ENCODE peak calls at places on chromosomes 16 and 17, in ten cellular contexts. One of them, this sample, is unnamed.
A peak's percentile ranks its signal among the peaks of the same experiment; 100 is the strongest.

GRCh38 chr17:65477600-65477999 is 83.8 kb downstream of the AXIN2 start:
- DNase-seq in CD8-positive, alpha-beta T cell: no peak
- DNase-seq in AG04450: no peak
- DNase-seq in GM12865: no peak
- DNase-seq in lung: no peak
- DNase-seq in Panc1: no peak
- DNase-seq in cardiac muscle cell: no peak
- DNase-seq in endodermal cell: no peak
- DNase-seq in PC-3: no peak
- DNase-seq in OCI-LY7: no peak
- DNase-seq in this sample: no peak

GRCh38 chr17:48541574-48542113 is 3.3 kb downstream of the HOXB2 start:
- DNase-seq in cardiac muscle cell: peak; percentile 85
- DNase-seq in OCI-LY7: no peak
- DNase-seq in endodermal cell: peak; percentile 79
- DNase-seq in AG04450: no peak
- DNase-seq in GM12865: no peak
- DNase-seq in Panc1: no peak
- DNase-seq in CD8-positive, alpha-beta T cell: peak; percentile 72
- DNase-seq in PC-3: no peak
- DNase-seq in lung: no peak
- DNase-seq in this sample: no peak

GRCh38 chr16:81526935-81527334 is 82.3 kb downstream of the CMIP start:
- DNase-seq in AG04450: no peak
- DNase-seq in CD8-positive, alpha-beta T cell: peak; percentile 63
- DNase-seq in lung: peak; percentile 55
- DNase-seq in GM12865: no peak
- DNase-seq in Panc1: no peak
- DNase-seq in PC-3: no peak
- DNase-seq in OCI-LY7: no peak
- DNase-seq in endodermal cell: no peak
- DNase-seq in cardiac muscle cell: peak; percentile 76
- DNase-seq in this sample: no peak

GRCh38 chr16:58501242-58502131 is 1.5 kb downstream of the NDRG4 start:
- DNase-seq in endodermal cell: peak; percentile 95
- DNase-seq in AG04450: no peak
- DNase-seq in OCI-LY7: peak; percentile 62
- DNase-seq in lung: no peak
- DNase-seq in cardiac muscle cell: no peak
- DNase-seq in Panc1: no peak
- DNase-seq in CD8-positive, alpha-beta T cell: no peak
- DNase-seq in PC-3: no peak
- DNase-seq in GM12865: peak; percentile 40
- DNase-seq in this sample: no peak

GRCh38 chr16:50804290-50804907 is 62.5 kb downstream of the CYLD start:
- DNase-seq in cardiac muscle cell: no peak
- DNase-seq in endodermal cell: no peak
- DNase-seq in Panc1: no peak
- DNase-seq in GM12865: no peak
- DNase-seq in AG04450: no peak
- DNase-seq in PC-3: no peak
- DNase-seq in lung: no peak
- DNase-seq in OCI-LY7: no peak
- DNase-seq in CD8-positive, alpha-beta T cell: no peak
- DNase-seq in this sample: no peak

GRCh38 chr17:82103588-82104451 is 5.8 kb upstream of the FASN start:
- DNase-seq in PC-3: peak; percentile 60
- DNase-seq in Panc1: no peak
- DNase-seq in endodermal cell: peak; percentile 89
- DNase-seq in GM12865: no peak
- DNase-seq in AG04450: no peak
- DNase-seq in OCI-LY7: peak; percentile 23
- DNase-seq in lung: peak; percentile 77
- DNase-seq in CD8-positive, alpha-beta T cell: no peak
- DNase-seq in cardiac muscle cell: peak; percentile 38
- DNase-seq in this sample: no peak

GRCh38 chr17:32494621-32495346 is 8.0 kb downstream of the CDK5R1 start:
- DNase-seq in cardiac muscle cell: no peak
- DNase-seq in GM12865: no peak
- DNase-seq in endodermal cell: no peak
- DNase-seq in PC-3: no peak
- DNase-seq in AG04450: no peak
- DNase-seq in Panc1: no peak
- DNase-seq in CD8-positive, alpha-beta T cell: no peak
- DNase-seq in OCI-LY7: no peak
- DNase-seq in lung: no peak
- DNase-seq in this sample: no peak

GRCh38 chr17:14741516-14741915 is 440.6 kb downstream of the HS3ST3B1 start:
- DNase-seq in AG04450: no peak
- DNase-seq in endodermal cell: peak; percentile 39
- DNase-seq in lung: no peak
- DNase-seq in PC-3: peak; percentile 40
- DNase-seq in Panc1: no peak
- DNase-seq in cardiac muscle cell: peak; percentile 29
- DNase-seq in OCI-LY7: no peak
- DNase-seq in GM12865: no peak
- DNase-seq in CD8-positive, alpha-beta T cell: no peak
- DNase-seq in this sample: no peak

GRCh38 chr17:77419547-77420475 is 279.0 kb downstream of the SEC14L1 start:
- DNase-seq in lung: no peak
- DNase-seq in endodermal cell: peak; percentile 96
- DNase-seq in GM12865: no peak
- DNase-seq in cardiac muscle cell: no peak
- DNase-seq in AG04450: no peak
- DNase-seq in OCI-LY7: peak; percentile 26
- DNase-seq in PC-3: peak; percentile 57
- DNase-seq in CD8-positive, alpha-beta T cell: no peak
- DNase-seq in Panc1: no peak
- DNase-seq in this sample: no peak

GRCh38 chr16:47967374-47967773 is 188.4 kb downstream of the ABCC12 start:
- DNase-seq in Panc1: no peak
- DNase-seq in endodermal cell: no peak
- DNase-seq in AG04450: no peak
- DNase-seq in OCI-LY7: no peak
- DNase-seq in cardiac muscle cell: no peak
- DNase-seq in CD8-positive, alpha-beta T cell: no peak
- DNase-seq in GM12865: no peak
- DNase-seq in PC-3: no peak
- DNase-seq in lung: no peak
- DNase-seq in this sample: no peak

GRCh38 chr16:47971225-47971624 is 184.6 kb downstream of the ABCC12 start:
- DNase-seq in GM12865: no peak
- DNase-seq in Panc1: no peak
- DNase-seq in cardiac muscle cell: no peak
- DNase-seq in PC-3: no peak
- DNase-seq in lung: no peak
- DNase-seq in endodermal cell: no peak
- DNase-seq in OCI-LY7: no peak
- DNase-seq in CD8-positive, alpha-beta T cell: no peak
- DNase-seq in AG04450: no peak
- DNase-seq in this sample: no peak

GRCh38 chr16:47973552-47973951 is 182.2 kb downstream of the ABCC12 start:
- DNase-seq in PC-3: no peak
- DNase-seq in CD8-positive, alpha-beta T cell: no peak
- DNase-seq in GM12865: no peak
- DNase-seq in OCI-LY7: no peak
- DNase-seq in Panc1: no peak
- DNase-seq in lung: no peak
- DNase-seq in cardiac muscle cell: no peak
- DNase-seq in endodermal cell: no peak
- DNase-seq in AG04450: no peak
- DNase-seq in this sample: no peak

GRCh38 chr16:47972246-47972985 is 183.4 kb downstream of the ABCC12 start:
- DNase-seq in CD8-positive, alpha-beta T cell: no peak
- DNase-seq in cardiac muscle cell: no peak
- DNase-seq in AG04450: no peak
- DNase-seq in endodermal cell: no peak
- DNase-seq in lung: no peak
- DNase-seq in GM12865: no peak
- DNase-seq in PC-3: no peak
- DNase-seq in OCI-LY7: no peak
- DNase-seq in Panc1: no peak
- DNase-seq in this sample: no peak

DNA sequence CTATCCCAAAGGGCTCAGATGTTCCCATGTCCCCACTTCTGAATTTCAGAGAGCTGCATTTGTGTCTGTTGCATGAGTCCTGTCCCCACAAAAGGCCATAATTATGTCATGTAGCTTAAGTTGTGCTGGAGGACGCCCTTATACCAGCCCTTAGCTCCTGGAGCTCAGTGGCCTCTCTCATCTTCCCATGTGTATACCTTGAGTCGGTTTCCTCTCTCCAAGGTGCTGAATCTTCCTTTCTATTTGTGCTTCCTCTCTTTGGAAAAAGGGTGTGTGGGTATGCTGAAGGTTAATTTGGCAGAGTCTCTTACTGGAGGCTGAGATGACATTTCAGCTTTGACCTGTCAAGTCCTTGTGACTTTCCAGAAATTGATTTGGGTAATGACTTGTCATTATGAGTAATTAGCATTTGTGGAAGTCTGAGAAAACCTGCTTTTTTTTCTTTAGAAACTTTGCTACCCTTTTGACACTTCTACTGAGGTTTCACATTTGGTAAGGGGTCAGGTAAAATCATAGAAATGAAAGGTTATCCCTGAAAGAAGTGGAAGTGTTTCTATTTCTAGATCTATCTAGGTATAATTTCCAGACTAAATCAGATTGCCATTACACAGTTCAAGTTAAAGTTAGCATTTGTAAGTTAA is 185.4 kb downstream of the ABCC12 start:
- DNase-seq in GM12865: peak; percentile 10
- DNase-seq in PC-3: peak; percentile 65
- DNase-seq in lung: no peak
- DNase-seq in endodermal cell: peak; percentile 65
- DNase-seq in Panc1: no peak
- DNase-seq in cardiac muscle cell: peak; percentile 58
- DNase-seq in AG04450: peak; percentile 13
- DNase-seq in CD8-positive, alpha-beta T cell: no peak
- DNase-seq in OCI-LY7: peak; percentile 12
- DNase-seq in this sample: no peak
- TF ChIP-seq CTCF in GM12865: no peak
- TF ChIP-seq CTCF in PC-3: no peak
- TF ChIP-seq CTCF in lung: no peak
- TF ChIP-seq CTCF in endodermal cell: no peak
- TF ChIP-seq CTCF in Panc1: no peak
- TF ChIP-seq CTCF in cardiac muscle cell: no peak
- TF ChIP-seq CTCF in AG04450: no peak
- TF ChIP-seq CTCF in CD8-positive, alpha-beta T cell: no peak
- TF ChIP-seq CTCF in OCI-LY7: no peak
- TF ChIP-seq CTCF in this sample: no peak

DNA sequence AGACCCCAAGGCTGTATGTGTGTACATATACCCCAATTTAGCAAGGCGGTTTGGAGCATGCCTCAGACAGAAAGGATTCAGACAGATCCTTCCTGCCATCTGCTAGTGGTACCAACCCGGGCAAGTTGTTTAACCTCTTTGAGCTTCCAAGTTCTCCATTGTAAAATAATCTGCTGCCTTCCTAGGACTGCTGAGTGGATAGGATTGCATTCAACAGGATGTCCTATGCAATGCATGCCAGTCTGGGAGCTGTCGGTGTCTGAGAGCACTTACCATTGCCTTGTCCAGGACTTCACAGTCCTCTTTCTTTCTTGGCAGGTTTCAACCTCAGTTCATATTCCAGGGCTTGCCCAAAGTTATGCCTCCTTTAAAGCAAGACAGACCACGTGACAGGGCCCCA is 2.0 kb downstream of the CDH13 start:
- DNase-seq in AG04450: no peak
- DNase-seq in CD8-positive, alpha-beta T cell: no peak
- DNase-seq in lung: no peak
- DNase-seq in OCI-LY7: no peak
- DNase-seq in GM12865: no peak
- DNase-seq in Panc1: no peak
- DNase-seq in PC-3: no peak
- DNase-seq in endodermal cell: no peak
- DNase-seq in cardiac muscle cell: no peak
- DNase-seq in this sample: no peak
- H3K4me3 ChIP-seq in AG04450: no peak overlapping the region
- H3K4me3 ChIP-seq in CD8-positive, alpha-beta T cell: no peak overlapping the region
- H3K4me3 ChIP-seq in lung: no peak overlapping the region
- H3K4me3 ChIP-seq in OCI-LY7: no peak overlapping the region
- H3K4me3 ChIP-seq in GM12865: no peak overlapping the region
- H3K4me3 ChIP-seq in Panc1: no peak overlapping the region
- H3K4me3 ChIP-seq in PC-3: no peak overlapping the region
- H3K4me3 ChIP-seq in endodermal cell: peak overlapping the region; percentile 80
- H3K4me3 ChIP-seq in cardiac muscle cell: no peak overlapping the region
- H3K4me3 ChIP-seq in this sample: no peak overlapping the region

GRCh38 chr16:71645450-71645849 is 19.5 kb downstream of the MARVELD3 start:
- DNase-seq in lung: no peak
- DNase-seq in Panc1: peak; percentile 22
- DNase-seq in CD8-positive, alpha-beta T cell: no peak
- DNase-seq in endodermal cell: peak; percentile 73
- DNase-seq in OCI-LY7: peak; percentile 52
- DNase-seq in AG04450: no peak
- DNase-seq in GM12865: peak; percentile 44
- DNase-seq in cardiac muscle cell: peak; percentile 68
- DNase-seq in PC-3: peak; percentile 50
- DNase-seq in this sample: no peak
- TF ChIP-seq CTCF in lung: no peak
- TF ChIP-seq CTCF in Panc1: peak; percentile 66
- TF ChIP-seq CTCF in CD8-positive, alpha-beta T cell: no peak
- TF ChIP-seq CTCF in endodermal cell: peak; percentile 73
- TF ChIP-seq CTCF in OCI-LY7: peak; percentile 82
- TF ChIP-seq CTCF in AG04450: peak; percentile 38
- TF ChIP-seq CTCF in GM12865: peak; percentile 51
- TF ChIP-seq CTCF in cardiac muscle cell: peak; percentile 70
- TF ChIP-seq CTCF in PC-3: peak; percentile 58
- TF ChIP-seq CTCF in this sample: peak; percentile 60

GRCh38 chr16:85996843-85997242 is 97.9 kb downstream of the IRF8 start:
- DNase-seq in CD8-positive, alpha-beta T cell: no peak
- DNase-seq in lung: no peak
- DNase-seq in PC-3: no peak
- DNase-seq in Panc1: no peak
- DNase-seq in GM12865: no peak
- DNase-seq in cardiac muscle cell: no peak
- DNase-seq in AG04450: no peak
- DNase-seq in endodermal cell: peak; percentile 15
- DNase-seq in OCI-LY7: no peak
- DNase-seq in this sample: no peak

GRCh38 chr16:85992779-85993178 is 93.8 kb downstream of the IRF8 start:
- DNase-seq in AG04450: no peak
- DNase-seq in OCI-LY7: no peak
- DNase-seq in cardiac muscle cell: no peak
- DNase-seq in Panc1: no peak
- DNase-seq in PC-3: no peak
- DNase-seq in CD8-positive, alpha-beta T cell: no peak
- DNase-seq in lung: no peak
- DNase-seq in GM12865: no peak
- DNase-seq in endodermal cell: no peak
- DNase-seq in this sample: no peak

GRCh38 chr16:85994492-85995433 is 95.8 kb downstream of the IRF8 start:
- DNase-seq in Panc1: no peak
- DNase-seq in OCI-LY7: peak; percentile 73
- DNase-seq in GM12865: peak; percentile 68
- DNase-seq in PC-3: no peak
- DNase-seq in CD8-positive, alpha-beta T cell: no peak
- DNase-seq in endodermal cell: peak; percentile 23
- DNase-seq in cardiac muscle cell: no peak
- DNase-seq in lung: no peak
- DNase-seq in AG04450: no peak
- DNase-seq in this sample: no peak

GRCh38 chr16:85998178-85998867 is 99.4 kb downstream of the IRF8 start:
- DNase-seq in endodermal cell: peak; percentile 30
- DNase-seq in cardiac muscle cell: no peak
- DNase-seq in Panc1: no peak
- DNase-seq in lung: no peak
- DNase-seq in PC-3: no peak
- DNase-seq in GM12865: no peak
- DNase-seq in AG04450: no peak
- DNase-seq in OCI-LY7: no peak
- DNase-seq in CD8-positive, alpha-beta T cell: no peak
- DNase-seq in this sample: no peak

GRCh38 chr16:85995591-85996461 is 96.9 kb downstream of the IRF8 start:
- DNase-seq in cardiac muscle cell: no peak
- DNase-seq in AG04450: no peak
- DNase-seq in Panc1: no peak
- DNase-seq in OCI-LY7: peak; percentile 69
- DNase-seq in GM12865: peak; percentile 82
- DNase-seq in endodermal cell: peak; percentile 30
- DNase-seq in CD8-positive, alpha-beta T cell: no peak
- DNase-seq in lung: no peak
- DNase-seq in PC-3: no peak
- DNase-seq in this sample: no peak
- H3K4me3 ChIP-seq in cardiac muscle cell: no peak overlapping the region
- H3K4me3 ChIP-seq in AG04450: no peak overlapping the region
- H3K4me3 ChIP-seq in Panc1: no peak overlapping the region
- H3K4me3 ChIP-seq in OCI-LY7: peak overlapping the region; percentile 50
- H3K4me3 ChIP-seq in GM12865: peak overlapping the region; percentile 60
- H3K4me3 ChIP-seq in endodermal cell: no peak overlapping the region
- H3K4me3 ChIP-seq in CD8-positive, alpha-beta T cell: no peak overlapping the region
- H3K4me3 ChIP-seq in lung: no peak overlapping the region
- H3K4me3 ChIP-seq in PC-3: no peak overlapping the region
- H3K4me3 ChIP-seq in this sample: no peak overlapping the region